ENCODE peak calls at places on chromosomes 16 and 17, in six cellular contexts. R is stimulated activated CD4-positive, alpha-beta T cell treated with anti-CD3 and anti-CD28 coated beads, Interleukin-2, amount 100 ng/mL, for 24 hours; I is HEK293T; C is activated T-cell treated with anti-CD3 and anti-CD28 coated beads, Interleukin-2, amount 50 U/mL, for 72 hours; D is stimulated activated CD8-positive, alpha-beta memory T cell treated with anti-CD3 and anti-CD28 coated beads, Interleukin-15, amount 100 ng/mL, for 1 hour; M is GM12864. P is an unnamed sample.

GRCh38 chr17:11644265-11645212 is 46.3 kb downstream of the DNAH9 start:
- DNase-seq in C (peak), R (peak), I (peak), D (no peak), M (peak), P (peak)

GRCh38 chr17:7574176-7574953 is 5.1 kb upstream of the CD68 start:
- DNase-seq in R (no peak), M (no peak), C (no peak), I (no peak), D (no peak), P (no peak)

GRCh38 chr16:23952128-23953041 is 116.6 kb downstream of the PRKCB start:
- DNase-seq in R (peak), I (no peak), M (no peak), C (peak), D (no peak), P (peak)

GRCh38 chr16:68062910-68063393 is 22.2 kb upstream of the NFATC3 start:
- DNase-seq in I (no peak), D (no peak), R (no peak), M (no peak), C (peak), P (no peak)

GRCh38 chr16:66366433-66367299 is at the start of gene CDH5:
- DNase-seq in M (no peak), R (no peak), C (no peak), I (no peak), D (no peak), P (no peak)

GRCh38 chr17:49388290-49388640 is 26.2 kb upstream of the ZNF652 start:
- DNase-seq in D (no peak), I (no peak), R (no peak), C (no peak), M (no peak), P (no peak)

GRCh38 chr16:11796227-11797165 is 562 bp downstream of the ZC3H7A start:
- DNase-seq in D (no peak), M (no peak), R (peak), C (peak), I (peak), P (no peak)

GRCh38 chr16:73546351-73546845 is 498.5 kb upstream of the ZFHX3 start:
- DNase-seq in C (no peak), R (no peak), M (no peak), I (peak), D (no peak), P (no peak)

GRCh38 chr16:89191033-89191900 is 9.1 kb downstream of the SLC22A31 start:
- DNase-seq in R (no peak), C (no peak), I (no peak), D (no peak), M (no peak), P (no peak)